ENCODE peak calls at places on chromosome 16, in seven cellular contexts. J, X, U, S, D, B and O are unnamed samples.

GRCh38 chr16:5615868-5616642 is 518.5 kb upstream of the EEF2KMT start:
- DNase-seq in J (no peak), X (peak; percentile 77), U (no peak), S (no peak), D (no peak), B (peak; percentile 67), O (no peak)

GRCh38 chr16:75319513-75320401 is 68.3 kb upstream of the BCAR1 start:
- DNase-seq in J (no peak), X (no peak), U (peak; percentile 92), S (no peak), D (peak; percentile 81), B (no peak), O (no peak)

GRCh38 chr16:68636818-68637217 is 8.3 kb upstream of the CDH3 start:
- DNase-seq in J (no peak), X (no peak), U (no peak), S (no peak), D (no peak), B (no peak), O (peak; percentile 36)

GRCh38 chr16:10520869-10521578 is 59.4 kb downstream of the EMP2 start:
- DNase-seq in J (no peak), X (no peak), U (no peak), S (no peak), D (no peak), B (no peak), O (no peak)

GRCh38 chr16:23711785-23712184 is 1.2 kb downstream of the ERN2 start:
- DNase-seq in J (no peak), X (no peak), U (no peak), S (no peak), D (no peak), B (peak; percentile 62), O (no peak)

GRCh38 chr16:11079657-11080187 is 135.4 kb downstream of the CLEC16A start:
- DNase-seq in J (no peak), X (no peak), U (peak; percentile 88), S (no peak), D (peak; percentile 97), B (no peak), O (no peak)

GRCh38 chr16:74758801-74759200 is 15.8 kb downstream of the FA2H start:
- DNase-seq in J (no peak), X (no peak), U (no peak), S (no peak), D (no peak), B (no peak), O (no peak)

GRCh38 chr16:3696425-3697218 is 20.7 kb downstream of the TRAP1 start:
- DNase-seq in J (no peak), X (no peak), U (peak; percentile 89), S (no peak), D (peak; percentile 76), B (no peak), O (no peak)

GRCh38 chr16:23400387-23400930 is 52.5 kb downstream of the COG7 start:
- DNase-seq in J (no peak), X (no peak), U (no peak), S (no peak), D (no peak), B (no peak), O (no peak)

DNA sequence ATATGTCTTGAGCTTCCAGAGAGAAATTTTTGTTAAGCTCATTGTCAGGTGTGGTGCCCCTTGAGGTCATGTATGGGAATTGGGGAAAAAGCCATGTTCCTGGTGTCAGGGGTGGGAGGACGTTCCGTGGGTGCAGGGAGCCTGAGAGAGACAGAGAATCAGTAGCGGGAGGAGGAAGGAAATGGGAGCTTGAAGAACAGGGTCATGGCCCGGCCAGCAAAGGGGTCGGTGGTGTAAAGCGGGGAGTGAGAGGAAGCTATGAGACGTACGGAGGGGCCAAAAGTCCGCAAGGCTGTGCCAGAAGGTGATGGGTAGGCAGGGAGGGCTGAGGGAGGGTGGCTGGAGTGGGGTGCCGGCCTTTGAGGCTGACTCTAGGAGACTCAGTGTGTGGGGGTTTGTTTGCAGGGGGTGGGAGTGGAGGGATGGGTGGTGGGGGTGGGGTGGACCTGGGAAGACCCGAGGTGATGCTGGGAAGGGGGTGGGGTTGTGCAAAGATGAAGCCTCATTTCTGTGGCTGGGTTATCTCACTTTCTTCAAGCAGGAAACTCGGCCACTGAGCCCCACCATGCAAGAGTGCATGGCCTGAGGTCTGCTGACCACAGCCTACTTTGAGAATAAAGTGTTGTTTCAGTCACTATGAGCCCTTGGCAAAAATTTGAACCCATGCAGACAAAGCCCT is 63.6 kb downstream of the PLCG2 start:
- DNase-seq in J (no peak), X (no peak), U (no peak), S (no peak), D (no peak), B (no peak), O (no peak)
- TF ChIP-seq CTCF in J (no peak), X (no peak), U (no peak), S (no peak), D (no peak), B (no peak), O (no peak)

DNA sequence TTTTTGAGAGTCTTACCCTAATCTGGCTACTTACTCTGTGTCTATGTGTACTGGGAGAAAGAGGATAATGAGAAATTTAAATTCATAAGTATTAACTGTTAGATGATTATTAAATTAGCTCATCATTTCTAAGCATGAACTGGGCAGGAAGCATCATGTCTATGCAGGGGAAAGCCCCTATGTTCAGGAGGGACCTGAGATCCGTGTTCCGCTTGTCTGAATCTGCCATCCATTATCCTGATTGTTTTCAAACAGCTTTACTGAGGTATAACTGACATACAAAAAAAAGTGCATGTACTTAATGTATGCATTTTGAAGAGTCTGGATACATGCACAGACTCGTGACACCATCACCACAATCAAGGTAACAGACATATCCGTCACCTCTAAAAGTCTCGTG is 145.0 kb downstream of the XYLT1 start:
- DNase-seq in J (no peak), X (no peak), U (no peak), S (no peak), D (no peak), B (no peak), O (no peak)
- TF ChIP-seq CTCF in J (no peak), X (no peak), U (no peak), S (no peak), D (no peak), B (no peak), O (no peak)

GRCh38 chr16:88903267-88903666 is 36.8 kb upstream of the PABPN1L start:
- DNase-seq in J (no peak), X (no peak), U (no peak), S (no peak), D (no peak), B (no peak), O (no peak)

GRCh38 chr16:88900653-88901052 is 34.2 kb upstream of the PABPN1L start:
- DNase-seq in J (no peak), X (peak; percentile 76), U (no peak), S (no peak), D (no peak), B (no peak), O (no peak)

GRCh38 chr16:88902744-88903143 is 36.3 kb upstream of the PABPN1L start:
- DNase-seq in J (no peak), X (no peak), U (no peak), S (no peak), D (no peak), B (no peak), O (no peak)

GRCh38 chr16:88899901-88900648 is 33.6 kb upstream of the PABPN1L start:
- DNase-seq in J (no peak), X (no peak), U (no peak), S (no peak), D (no peak), B (no peak), O (no peak)

GRCh38 chr16:88901718-88902337 is 35.4 kb upstream of the PABPN1L start:
- DNase-seq in J (no peak), X (no peak), U (no peak), S (no peak), D (no peak), B (peak; percentile 49), O (no peak)
- TF ChIP-seq CTCF in J (no peak), X (no peak), U (no peak), S (no peak), D (no peak), B (no peak), O (no peak)

DNA sequence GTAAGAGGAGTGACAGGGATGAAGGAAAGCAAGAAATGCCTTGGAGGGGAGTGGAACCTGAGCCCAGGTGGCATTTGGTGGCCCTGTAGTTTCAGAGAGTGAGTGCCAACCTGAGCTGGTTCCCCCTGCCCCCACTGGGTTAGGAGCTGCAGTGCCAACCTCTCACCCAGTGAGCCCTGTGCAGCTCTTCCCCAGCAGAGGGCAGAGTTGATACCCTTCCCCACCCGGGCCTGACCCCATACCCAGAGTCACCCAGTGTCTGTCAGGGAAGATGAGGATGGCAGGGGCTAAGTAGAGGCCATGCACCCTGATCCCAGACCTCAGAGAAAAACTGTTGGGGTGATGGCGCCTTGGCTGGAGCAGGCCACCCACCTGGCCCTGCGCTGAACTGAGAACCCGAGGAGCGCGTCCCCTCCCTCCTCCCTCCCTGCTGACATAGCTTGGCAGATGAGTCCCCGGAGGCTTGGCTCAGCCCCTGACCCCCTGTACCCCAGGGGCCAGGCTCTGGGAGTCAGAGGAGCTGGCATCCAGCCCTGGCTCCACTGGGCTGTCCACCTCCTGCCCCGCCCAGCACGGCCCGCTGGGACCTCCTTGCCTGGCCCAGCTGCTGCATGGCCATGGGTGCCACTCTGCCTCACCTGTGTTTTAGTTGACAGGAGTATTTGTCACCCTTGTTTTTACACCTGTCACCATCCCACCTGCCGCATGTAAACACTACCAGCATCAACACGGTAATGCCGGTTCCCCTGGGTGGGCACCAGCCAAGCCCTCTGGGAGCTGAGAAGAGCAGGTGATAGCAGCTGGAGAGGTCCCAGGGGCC is 113.9 kb downstream of the AMFR start:
- DNase-seq in J (no peak), X (no peak), U (no peak), S (no peak), D (no peak), B (no peak), O (no peak)
- TF ChIP-seq CTCF in J (no peak), X (peak; percentile 5), U (no peak), S (no peak), D (peak; percentile 26), B (no peak), O (no peak)

GRCh38 chr16:8572919-8573724 is 17.2 kb downstream of the TMEM114 start:
- DNase-seq in J (no peak), X (no peak), U (peak; percentile 65), S (no peak), D (peak; percentile 22), B (peak; percentile 53), O (no peak)
- TF ChIP-seq CTCF in J (peak; percentile 29), X (peak; percentile 39), U (peak; percentile 58), S (no peak), D (peak; percentile 73), B (peak; percentile 49), O (peak; percentile 48)

GRCh38 chr16:48318630-48319029 is 66.6 kb downstream of the SIAH1 start:
- DNase-seq in J (no peak), X (no peak), U (peak; percentile 79), S (no peak), D (peak; percentile 59), B (no peak), O (no peak)

GRCh38 chr16:48321307-48322036 is 63.7 kb downstream of the SIAH1 start:
- DNase-seq in J (no peak), X (no peak), U (peak; percentile 34), S (no peak), D (peak; percentile 61), B (no peak), O (no peak)

GRCh38 chr16:48317614-48318013 is 67.6 kb downstream of the SIAH1 start:
- DNase-seq in J (no peak), X (no peak), U (peak; percentile 70), S (no peak), D (peak; percentile 87), B (peak; percentile 17), O (peak; percentile 13)
- TF ChIP-seq CTCF in J (no peak), X (no peak), U (peak; percentile 8), S (no peak), D (peak; percentile 33), B (no peak), O (no peak)